ENCODE peak calls at places on chromosome 14, in eight cellular contexts. W, R, Y, H, A, M, O and N are unnamed samples. For H3K9me3 and H3K27me3, the result is how much of the 10 kb centered on the place peaks cover.

GRCh38 chr14:92973798-92974372 is 50.9 kb downstream of the CHGA start:
- DNase-seq in W (no peak), R (no peak), Y (no peak), H (no peak), A (no peak), M (no peak), O (no peak), N (peak)

GRCh38 chr14:53874704-53875103 is 81.9 kb downstream of the BMP4 start:
- DNase-seq in W (no peak), R (peak), Y (no peak), H (no peak), A (no peak), M (no peak), O (peak), N (no peak)

GRCh38 chr14:104428333-104428851 is 151.2 kb upstream of the C14orf180 start:
- DNase-seq in W (no peak), R (no peak), Y (no peak), H (no peak), A (no peak), M (no peak), O (no peak), N (no peak)

GRCh38 chr14:23481362-23481970 is 12.0 kb downstream of the NGDN start:
- DNase-seq in W (no peak), R (no peak), Y (no peak), H (no peak), A (no peak), M (no peak), O (no peak), N (no peak)

GRCh38 chr14:94079891-94080605 is 954 bp downstream of the DDX24 start:
- DNase-seq in W (peak), R (no peak), Y (no peak), H (no peak), A (no peak), M (no peak), O (no peak), N (no peak)

GRCh38 chr14:54566410-54567223 is at the start of gene SAMD4A:
- DNase-seq in W (peak), R (peak), Y (peak), H (peak), A (peak), M (peak), O (peak), N (peak)

GRCh38 chr14:36662543-36663403 is 1.1 kb downstream of the PAX9 start:
- DNase-seq in W (no peak), R (no peak), Y (no peak), H (peak), A (no peak), M (no peak), O (no peak), N (peak)

GRCh38 chr14:101104485-101104884 is 201.0 kb upstream of the RTL1 start:
- DNase-seq in W (no peak), R (no peak), Y (peak), H (no peak), A (no peak), M (no peak), O (no peak), N (no peak)

GRCh38 chr14:103436533-103436932 is 51.3 kb downstream of the MARK3 start:
- DNase-seq in W (no peak), R (no peak), Y (no peak), H (no peak), A (no peak), M (no peak), O (no peak), N (peak)

GRCh38 chr14:55271572-55272414 is 572 bp downstream of the FBXO34 start:
- DNase-seq in W (peak), R (peak), Y (peak), H (peak), A (peak), M (peak), O (peak), N (peak)

GRCh38 chr14:61322799-61323290 is 1.5 kb downstream of the PRKCH start:
- DNase-seq in W (no peak), R (no peak), Y (peak), H (no peak), A (no peak), M (peak), O (no peak), N (peak)

GRCh38 chr14:54291491-54292191 is 105.2 kb upstream of the CDKN3 start:
- DNase-seq in W (peak), R (peak), Y (no peak), H (no peak), A (no peak), M (no peak), O (no peak), N (no peak)

GRCh38 chr14:72710212-72710611 is 183.7 kb downstream of the DPF3 start:
- DNase-seq in W (no peak), R (no peak), Y (no peak), H (no peak), A (no peak), M (no peak), O (no peak), N (no peak)
- H3K4me3 ChIP-seq in W (no peak), R (no peak), Y (no peak), H (no peak), A (no peak), M (no peak), O (no peak), N (no peak)

GRCh38 chr14:106210650-106211049 is 684.3 kb downstream of the TMEM121 start:
- DNase-seq in W (no peak), R (no peak), Y (no peak), H (no peak), A (no peak), M (no peak), O (no peak), N (no peak)
- H3K9me3 ChIP-seq in W (under half), R (under half), Y (under half), H (under half), A (under half), M (under half), O (under half), N (under half)

DNA sequence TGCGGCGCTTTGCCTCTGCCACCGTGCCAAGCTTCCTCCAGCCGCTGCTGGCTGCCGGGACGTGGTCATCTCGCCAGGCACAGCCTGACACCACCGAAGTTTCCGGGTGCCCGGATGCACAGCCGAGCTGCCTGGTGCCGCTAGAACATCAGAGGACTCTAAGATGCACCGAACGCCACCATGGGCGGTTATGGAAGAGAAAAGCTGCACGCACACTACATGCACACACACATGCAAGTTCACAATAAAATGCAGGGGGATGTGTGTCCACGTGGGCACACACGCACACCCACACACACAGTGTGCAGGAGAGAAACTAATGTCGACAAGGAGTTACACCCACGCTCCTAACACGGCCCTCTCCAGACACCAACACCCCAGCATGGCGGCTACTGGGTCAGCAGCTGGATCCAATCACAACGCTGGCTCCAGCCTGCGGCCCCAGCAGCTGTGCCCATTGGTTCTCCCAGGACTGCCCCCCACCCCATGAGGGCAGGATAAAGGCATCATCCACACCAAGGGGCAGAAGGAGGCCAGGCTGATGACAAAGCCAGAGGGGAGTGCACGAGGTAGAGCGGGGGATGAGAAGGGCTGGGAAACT is 82.7 kb downstream of the BCL11B start:
- DNase-seq in W (no peak), R (no peak), Y (no peak), H (no peak), A (peak), M (no peak), O (no peak), N (no peak)
- H3K27me3 ChIP-seq in W (under half), R (under half), Y (under half), H (under half), A (under half), M (under half), O (under half), N (under half)

GRCh38 chr14:46432516-46432915 is 219.1 kb downstream of the RPL10L start:
- DNase-seq in W (no peak), R (no peak), Y (no peak), H (no peak), A (no peak), M (no peak), O (no peak), N (no peak)
- H3K4me3 ChIP-seq in W (no peak), R (no peak), Y (no peak), H (no peak), A (no peak), M (no peak), O (no peak), N (no peak)

DNA sequence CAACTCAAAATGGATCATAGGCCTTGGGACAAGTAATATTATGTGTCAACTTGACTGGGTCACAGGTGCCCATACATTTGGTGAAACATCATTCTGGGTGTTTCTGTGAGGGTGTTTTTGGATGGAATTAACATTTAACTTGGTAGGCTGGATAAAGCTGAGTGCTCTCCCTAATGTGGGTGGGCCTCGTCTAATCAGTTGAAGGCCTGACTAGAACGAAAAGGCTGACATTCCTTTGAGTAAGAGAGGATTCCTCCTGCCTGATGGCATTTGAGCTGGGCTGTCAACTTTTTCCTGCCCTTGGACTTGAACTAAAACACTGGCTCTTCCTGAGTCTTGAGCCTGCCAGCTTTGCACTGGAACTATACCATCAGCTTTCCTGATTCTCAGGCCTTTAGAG is 93.4 kb upstream of the ESRRB start:
- DNase-seq in W (no peak), R (no peak), Y (no peak), H (peak), A (no peak), M (no peak), O (no peak), N (no peak)
- H3K9me3 ChIP-seq in W (under half), R (under half), Y (under half), H (under half), A (under half), M (under half), O (under half), N (under half)

DNA sequence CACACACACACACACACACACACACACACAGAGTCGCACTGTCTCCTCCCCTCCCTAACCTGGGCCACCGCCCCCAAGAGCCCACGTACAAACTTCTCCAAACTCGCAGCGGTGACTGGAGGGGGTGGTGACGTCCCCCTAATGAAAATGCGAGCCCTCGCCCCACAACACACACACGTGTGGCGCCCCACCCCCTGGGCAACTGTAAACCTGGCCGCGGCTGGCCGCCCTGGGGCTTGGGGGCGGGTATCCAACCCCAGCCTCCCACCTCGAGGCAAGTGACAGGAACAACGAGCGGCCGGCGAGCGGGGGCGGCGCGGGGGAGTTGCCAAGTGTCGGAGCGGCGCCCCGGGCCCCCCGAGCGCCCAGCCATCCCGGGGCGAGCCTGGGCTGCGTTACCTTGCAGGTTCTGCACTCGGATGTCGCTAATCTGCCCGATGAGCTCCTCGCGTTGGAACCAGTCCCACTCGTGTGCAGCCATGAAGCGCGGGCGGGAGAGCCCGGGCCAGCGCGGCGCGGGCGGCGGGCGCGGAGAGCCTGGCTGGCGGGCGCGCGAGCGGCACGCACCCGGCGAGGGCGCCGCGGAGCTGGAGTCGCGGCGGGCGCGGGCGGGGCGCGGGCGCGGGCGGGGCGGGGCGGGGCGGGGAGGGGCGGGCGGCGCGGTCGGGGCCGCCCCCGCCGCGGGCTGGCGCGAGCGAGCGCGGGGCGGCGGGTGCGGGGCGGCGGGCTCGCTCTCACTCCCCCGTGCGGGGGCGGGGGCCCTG is at the start of gene CLMN:
- DNase-seq in W (peak), R (peak), Y (no peak), H (no peak), A (peak), M (peak), O (peak), N (peak)
- H3K27me3 ChIP-seq in W (under half), R (under half), Y (under half), H (under half), A (under half), M (under half), O (under half), N (under half)

GRCh38 chr14:20435454-20436362 is at the start of gene KLHL33:
- DNase-seq in W (no peak), R (no peak), Y (no peak), H (no peak), A (no peak), M (no peak), O (no peak), N (no peak)
- H3K4me3 ChIP-seq in W (peak), R (peak), Y (no peak), H (peak), A (no peak), M (no peak), O (peak), N (no peak)